ENCODE peak calls at places on chromosomes 11 and 22, in five cellular contexts. I, U, S, J and T are unnamed samples.

GRCh38 chr11:123231777-123232176 is 36.7 kb upstream of the CLMP start:
- DNase-seq in I (no peak), U (no peak), S (no peak), J (no peak), T (no peak)

GRCh38 chr22:24543068-24543675 is 11.8 kb downstream of the GUCD1 start:
- DNase-seq in I (no peak), U (no peak), S (no peak), J (no peak), T (no peak)

GRCh38 chr22:29983296-29983917 is 96.9 kb upstream of the HORMAD2 start:
- DNase-seq in I (no peak), U (peak), S (no peak), J (no peak), T (no peak)

GRCh38 chr22:38987171-38987895 is 5.2 kb downstream of the APOBEC3B start:
- DNase-seq in I (no peak), U (no peak), S (no peak), J (no peak), T (no peak)

GRCh38 chr11:86869966-86870570 is 69.7 kb downstream of the PRSS23 start:
- DNase-seq in I (peak), U (peak), S (no peak), J (peak), T (peak)

GRCh38 chr11:59053387-59053786 is 32.7 kb upstream of the GLYATL1B start:
- DNase-seq in I (peak), U (peak), S (peak), J (peak), T (peak)

GRCh38 chr22:47918936-47919505 is 1156.6 kb downstream of the TBC1D22A start:
- DNase-seq in I (no peak), U (no peak), S (no peak), J (no peak), T (no peak)

GRCh38 chr11:30879322-30880020 is 293.3 kb upstream of the MPPED2 start:
- DNase-seq in I (no peak), U (peak), S (no peak), J (no peak), T (no peak)

GRCh38 chr22:31680764-31681624 is 19.0 kb upstream of the PISD start:
- DNase-seq in I (no peak), U (peak), S (no peak), J (no peak), T (no peak)

GRCh38 chr22:19134176-19134831 is 3.2 kb downstream of the TSSK2 start:
- DNase-seq in I (no peak), U (no peak), S (no peak), J (no peak), T (no peak)

GRCh38 chr11:66579017-66579606 is 10.7 kb upstream of the CTSF start:
- DNase-seq in I (peak), U (peak), S (peak), J (peak), T (peak)

GRCh38 chr11:122235615-122236014 is 119.6 kb upstream of the BLID start:
- DNase-seq in I (no peak), U (no peak), S (no peak), J (peak), T (no peak)

GRCh38 chr11:105609832-105610781 is at the start of gene GRIA4:
- DNase-seq in I (no peak), U (peak), S (no peak), J (no peak), T (no peak)

GRCh38 chr11:15157738-15158137 is 43.0 kb downstream of the INSC start:
- DNase-seq in I (no peak), U (peak), S (no peak), J (no peak), T (no peak)

GRCh38 chr11:30348035-30348434 is 25.1 kb downstream of the ARL14EP start:
- DNase-seq in I (no peak), U (no peak), S (no peak), J (no peak), T (no peak)

GRCh38 chr22:31393890-31394289 is 5.5 kb upstream of the DRG1 start:
- DNase-seq in I (no peak), U (no peak), S (no peak), J (no peak), T (no peak)

GRCh38 chr11:67264260-67264659 is 2.0 kb upstream of the GRK2 start:
- DNase-seq in I (no peak), U (no peak), S (no peak), J (no peak), T (no peak)